ENCODE peak calls at places on chromosomes 3 and 15, in five cellular contexts. One of them, this sample, is unnamed.

GRCh38 chr3:15264486-15264885 is 58.4 kb downstream of the CAPN7 start:
- DNase-seq in Ammon's horn: no peak
- DNase-seq in activated T-helper 9 cell treated with anti-CD3 and anti-CD28 coated beads, Interleukin-2, amount 50 U/mL, for 16 hours: no peak
- DNase-seq in epithelial cell of esophagus: no peak
- DNase-seq in GM04504: no peak
- DNase-seq in this sample: no peak

GRCh38 chr3:30492581-30493192 is 113.7 kb upstream of the TGFBR2 start:
- DNase-seq in epithelial cell of esophagus: peak; percentile 47
- DNase-seq in activated T-helper 9 cell treated with anti-CD3 and anti-CD28 coated beads, Interleukin-2, amount 50 U/mL, for 16 hours: no peak
- DNase-seq in GM04504: no peak
- DNase-seq in Ammon's horn: no peak
- DNase-seq in this sample: no peak

GRCh38 chr3:45496550-45496949 is 98.0 kb upstream of the LIMD1 start:
- DNase-seq in Ammon's horn: no peak
- DNase-seq in activated T-helper 9 cell treated with anti-CD3 and anti-CD28 coated beads, Interleukin-2, amount 50 U/mL, for 16 hours: no peak
- DNase-seq in epithelial cell of esophagus: no peak
- DNase-seq in GM04504: no peak
- DNase-seq in this sample: no peak

GRCh38 chr3:59866076-59866475 is 816.3 kb upstream of the CFAP20DC start:
- DNase-seq in Ammon's horn: peak; percentile 62
- DNase-seq in epithelial cell of esophagus: peak; percentile 27
- DNase-seq in activated T-helper 9 cell treated with anti-CD3 and anti-CD28 coated beads, Interleukin-2, amount 50 U/mL, for 16 hours: no peak
- DNase-seq in GM04504: no peak
- DNase-seq in this sample: no peak

GRCh38 chr3:187713504-187713903 is 11.1 kb upstream of the RTP2 start:
- DNase-seq in Ammon's horn: no peak
- DNase-seq in epithelial cell of esophagus: peak; percentile 38
- DNase-seq in activated T-helper 9 cell treated with anti-CD3 and anti-CD28 coated beads, Interleukin-2, amount 50 U/mL, for 16 hours: no peak
- DNase-seq in GM04504: no peak
- DNase-seq in this sample: no peak

GRCh38 chr3:109195812-109196211 is 59.3 kb downstream of the C3orf85 start:
- DNase-seq in activated T-helper 9 cell treated with anti-CD3 and anti-CD28 coated beads, Interleukin-2, amount 50 U/mL, for 16 hours: no peak
- DNase-seq in epithelial cell of esophagus: peak; percentile 34
- DNase-seq in GM04504: no peak
- DNase-seq in Ammon's horn: no peak
- DNase-seq in this sample: no peak

GRCh38 chr3:6867269-6867668 is 6.4 kb downstream of the GRM7 start:
- DNase-seq in Ammon's horn: no peak
- DNase-seq in epithelial cell of esophagus: no peak
- DNase-seq in activated T-helper 9 cell treated with anti-CD3 and anti-CD28 coated beads, Interleukin-2, amount 50 U/mL, for 16 hours: no peak
- DNase-seq in GM04504: no peak
- DNase-seq in this sample: no peak

GRCh38 chr15:64911317-64912186 is at the start of gene ANKDD1A:
- DNase-seq in GM04504: peak; percentile 14
- DNase-seq in activated T-helper 9 cell treated with anti-CD3 and anti-CD28 coated beads, Interleukin-2, amount 50 U/mL, for 16 hours: peak; percentile 12
- DNase-seq in Ammon's horn: peak; percentile 71
- DNase-seq in epithelial cell of esophagus: peak; percentile 54
- DNase-seq in this sample: no peak

GRCh38 chr3:195111322-195111710 is 159.6 kb downstream of the XXYLT1 start:
- DNase-seq in epithelial cell of esophagus: no peak
- DNase-seq in activated T-helper 9 cell treated with anti-CD3 and anti-CD28 coated beads, Interleukin-2, amount 50 U/mL, for 16 hours: no peak
- DNase-seq in Ammon's horn: no peak
- DNase-seq in GM04504: no peak
- DNase-seq in this sample: no peak

GRCh38 chr3:194485876-194486539 is 794 bp downstream of the ATP13A3 start:
- DNase-seq in Ammon's horn: peak; percentile 31
- DNase-seq in epithelial cell of esophagus: peak; percentile 18
- DNase-seq in GM04504: no peak
- DNase-seq in activated T-helper 9 cell treated with anti-CD3 and anti-CD28 coated beads, Interleukin-2, amount 50 U/mL, for 16 hours: peak; percentile 55
- DNase-seq in this sample: no peak

GRCh38 chr3:166433060-166433459 is 595.8 kb upstream of the BCHE start:
- DNase-seq in activated T-helper 9 cell treated with anti-CD3 and anti-CD28 coated beads, Interleukin-2, amount 50 U/mL, for 16 hours: no peak
- DNase-seq in epithelial cell of esophagus: no peak
- DNase-seq in GM04504: no peak
- DNase-seq in Ammon's horn: no peak
- DNase-seq in this sample: no peak

GRCh38 chr3:192957441-192957951 is 39.8 kb upstream of the MB21D2 start:
- DNase-seq in activated T-helper 9 cell treated with anti-CD3 and anti-CD28 coated beads, Interleukin-2, amount 50 U/mL, for 16 hours: no peak
- DNase-seq in Ammon's horn: peak; percentile 52
- DNase-seq in GM04504: peak; percentile 84
- DNase-seq in epithelial cell of esophagus: peak; percentile 96
- DNase-seq in this sample: peak; percentile 92

GRCh38 chr15:33013827-33014445 is 180.6 kb downstream of the FMN1 start:
- DNase-seq in activated T-helper 9 cell treated with anti-CD3 and anti-CD28 coated beads, Interleukin-2, amount 50 U/mL, for 16 hours: no peak
- DNase-seq in epithelial cell of esophagus: peak; percentile 95
- DNase-seq in Ammon's horn: no peak
- DNase-seq in GM04504: no peak
- DNase-seq in this sample: no peak

GRCh38 chr3:186021673-186022362 is 84.0 kb upstream of the TRA2B start:
- DNase-seq in epithelial cell of esophagus: peak; percentile 73
- DNase-seq in activated T-helper 9 cell treated with anti-CD3 and anti-CD28 coated beads, Interleukin-2, amount 50 U/mL, for 16 hours: no peak
- DNase-seq in Ammon's horn: peak; percentile 49
- DNase-seq in GM04504: peak; percentile 88
- DNase-seq in this sample: peak; percentile 86

GRCh38 chr3:171747223-171747920 is 62.9 kb downstream of the PLD1 start:
- DNase-seq in Ammon's horn: no peak
- DNase-seq in activated T-helper 9 cell treated with anti-CD3 and anti-CD28 coated beads, Interleukin-2, amount 50 U/mL, for 16 hours: no peak
- DNase-seq in GM04504: no peak
- DNase-seq in epithelial cell of esophagus: no peak
- DNase-seq in this sample: no peak

GRCh38 chr15:58771621-58772235 is 626 bp downstream of the MINDY2 start:
- DNase-seq in Ammon's horn: peak; percentile 58
- DNase-seq in activated T-helper 9 cell treated with anti-CD3 and anti-CD28 coated beads, Interleukin-2, amount 50 U/mL, for 16 hours: no peak
- DNase-seq in epithelial cell of esophagus: peak; percentile 43
- DNase-seq in GM04504: no peak
- DNase-seq in this sample: no peak

GRCh38 chr3:56787784-56788256 is 13.9 kb downstream of the ARHGEF3 start:
- DNase-seq in Ammon's horn: no peak
- DNase-seq in GM04504: no peak
- DNase-seq in epithelial cell of esophagus: no peak
- DNase-seq in activated T-helper 9 cell treated with anti-CD3 and anti-CD28 coated beads, Interleukin-2, amount 50 U/mL, for 16 hours: no peak
- DNase-seq in this sample: no peak

GRCh38 chr3:187709155-187709554 is 6.8 kb upstream of the RTP2 start:
- DNase-seq in Ammon's horn: no peak
- DNase-seq in GM04504: no peak
- DNase-seq in epithelial cell of esophagus: no peak
- DNase-seq in activated T-helper 9 cell treated with anti-CD3 and anti-CD28 coated beads, Interleukin-2, amount 50 U/mL, for 16 hours: no peak
- DNase-seq in this sample: no peak

GRCh38 chr3:47007001-47007400 is 27.5 kb downstream of the NBEAL2 start:
- DNase-seq in epithelial cell of esophagus: no peak
- DNase-seq in GM04504: no peak
- DNase-seq in activated T-helper 9 cell treated with anti-CD3 and anti-CD28 coated beads, Interleukin-2, amount 50 U/mL, for 16 hours: no peak
- DNase-seq in Ammon's horn: no peak
- DNase-seq in this sample: no peak

GRCh38 chr15:39433351-39433750 is 147.5 kb upstream of the THBS1 start:
- DNase-seq in epithelial cell of esophagus: no peak
- DNase-seq in Ammon's horn: no peak
- DNase-seq in activated T-helper 9 cell treated with anti-CD3 and anti-CD28 coated beads, Interleukin-2, amount 50 U/mL, for 16 hours: no peak
- DNase-seq in GM04504: no peak
- DNase-seq in this sample: no peak

GRCh38 chr3:88151358-88151757 is 1.6 kb downstream of the C3orf38 start:
- DNase-seq in activated T-helper 9 cell treated with anti-CD3 and anti-CD28 coated beads, Interleukin-2, amount 50 U/mL, for 16 hours: no peak
- DNase-seq in Ammon's horn: no peak
- DNase-seq in GM04504: no peak
- DNase-seq in epithelial cell of esophagus: peak; percentile 16
- DNase-seq in this sample: no peak

GRCh38 chr3:133928136-133928893 is 32.6 kb upstream of the RAB6B start:
- DNase-seq in epithelial cell of esophagus: no peak
- DNase-seq in GM04504: no peak
- DNase-seq in activated T-helper 9 cell treated with anti-CD3 and anti-CD28 coated beads, Interleukin-2, amount 50 U/mL, for 16 hours: no peak
- DNase-seq in Ammon's horn: no peak
- DNase-seq in this sample: no peak

GRCh38 chr15:80418892-80419537 is 14.8 kb downstream of the ARNT2 start:
- DNase-seq in activated T-helper 9 cell treated with anti-CD3 and anti-CD28 coated beads, Interleukin-2, amount 50 U/mL, for 16 hours: no peak
- DNase-seq in Ammon's horn: peak; percentile 73
- DNase-seq in GM04504: peak; percentile 31
- DNase-seq in epithelial cell of esophagus: peak; percentile 65
- DNase-seq in this sample: peak; percentile 24

GRCh38 chr3:8143186-8143585 is 358.4 kb upstream of the LMCD1 start:
- DNase-seq in epithelial cell of esophagus: peak; percentile 48
- DNase-seq in Ammon's horn: peak; percentile 12
- DNase-seq in GM04504: no peak
- DNase-seq in activated T-helper 9 cell treated with anti-CD3 and anti-CD28 coated beads, Interleukin-2, amount 50 U/mL, for 16 hours: no peak
- DNase-seq in this sample: no peak

GRCh38 chr15:63046927-63047760 is 4.6 kb downstream of the TPM1 start:
- DNase-seq in GM04504: no peak
- DNase-seq in epithelial cell of esophagus: peak; percentile 43
- DNase-seq in activated T-helper 9 cell treated with anti-CD3 and anti-CD28 coated beads, Interleukin-2, amount 50 U/mL, for 16 hours: no peak
- DNase-seq in Ammon's horn: no peak
- DNase-seq in this sample: no peak

GRCh38 chr3:156594229-156594683 is 39.3 kb upstream of the SSR3 start:
- DNase-seq in GM04504: no peak
- DNase-seq in epithelial cell of esophagus: no peak
- DNase-seq in Ammon's horn: no peak
- DNase-seq in activated T-helper 9 cell treated with anti-CD3 and anti-CD28 coated beads, Interleukin-2, amount 50 U/mL, for 16 hours: no peak
- DNase-seq in this sample: no peak

GRCh38 chr3:127672429-127673190 is at the start of gene ABTB1:
- DNase-seq in Ammon's horn: peak; percentile 82
- DNase-seq in activated T-helper 9 cell treated with anti-CD3 and anti-CD28 coated beads, Interleukin-2, amount 50 U/mL, for 16 hours: peak; percentile 81
- DNase-seq in GM04504: no peak
- DNase-seq in epithelial cell of esophagus: peak; percentile 80
- DNase-seq in this sample: no peak

GRCh38 chr3:10136426-10137005 is 5.1 kb upstream of the VHL start:
- DNase-seq in GM04504: no peak
- DNase-seq in epithelial cell of esophagus: no peak
- DNase-seq in activated T-helper 9 cell treated with anti-CD3 and anti-CD28 coated beads, Interleukin-2, amount 50 U/mL, for 16 hours: no peak
- DNase-seq in Ammon's horn: no peak
- DNase-seq in this sample: no peak

GRCh38 chr15:72198410-72199270 is 1.1 kb upstream of the GRAMD2A start:
- DNase-seq in activated T-helper 9 cell treated with anti-CD3 and anti-CD28 coated beads, Interleukin-2, amount 50 U/mL, for 16 hours: no peak
- DNase-seq in epithelial cell of esophagus: no peak
- DNase-seq in Ammon's horn: no peak
- DNase-seq in GM04504: no peak
- DNase-seq in this sample: no peak

GRCh38 chr15:95664435-95664834 is 666.1 kb upstream of the NR2F2 start:
- DNase-seq in GM04504: no peak
- DNase-seq in activated T-helper 9 cell treated with anti-CD3 and anti-CD28 coated beads, Interleukin-2, amount 50 U/mL, for 16 hours: no peak
- DNase-seq in Ammon's horn: no peak
- DNase-seq in epithelial cell of esophagus: no peak
- DNase-seq in this sample: no peak

GRCh38 chr3:172617013-172617706 is 93.7 kb downstream of the NCEH1 start:
- DNase-seq in epithelial cell of esophagus: no peak
- DNase-seq in GM04504: no peak
- DNase-seq in Ammon's horn: no peak
- DNase-seq in activated T-helper 9 cell treated with anti-CD3 and anti-CD28 coated beads, Interleukin-2, amount 50 U/mL, for 16 hours: no peak
- DNase-seq in this sample: no peak

This sample was measured in AG09309.